ENCODE peak calls at places on chromosomes 2 and 18, in ten cellular contexts. One of them, this sample, is unnamed.

GRCh38 chr2:184187421-184187971 is 410.8 kb upstream of the ZNF804A start:
- DNase-seq in uterus: no peak
- DNase-seq in pancreas: no peak
- DNase-seq in RWPE1: no peak
- DNase-seq in A549: no peak
- DNase-seq in GM23338: no peak
- DNase-seq in esophagus muscularis mucosa: no peak
- DNase-seq in lower lobe of right lung: no peak
- DNase-seq in fibroblast of lung: no peak
- DNase-seq in ovary: no peak
- DNase-seq in this sample: no peak

GRCh38 chr2:179805001-179805400 is 56.4 kb downstream of the ZNF385B start:
- DNase-seq in fibroblast of lung: no peak
- DNase-seq in RWPE1: no peak
- DNase-seq in ovary: no peak
- DNase-seq in esophagus muscularis mucosa: no peak
- DNase-seq in uterus: no peak
- DNase-seq in lower lobe of right lung: no peak
- DNase-seq in pancreas: no peak
- DNase-seq in A549: no peak
- DNase-seq in GM23338: no peak
- DNase-seq in this sample: no peak

GRCh38 chr2:228983700-228984099 is 287.4 kb downstream of the PID1 start:
- DNase-seq in lower lobe of right lung: no peak
- DNase-seq in ovary: no peak
- DNase-seq in A549: no peak
- DNase-seq in RWPE1: no peak
- DNase-seq in GM23338: no peak
- DNase-seq in fibroblast of lung: no peak
- DNase-seq in uterus: no peak
- DNase-seq in esophagus muscularis mucosa: no peak
- DNase-seq in pancreas: no peak
- DNase-seq in this sample: no peak

GRCh38 chr2:214379227-214379626 is 31.6 kb upstream of the VWC2L start:
- DNase-seq in RWPE1: no peak
- DNase-seq in esophagus muscularis mucosa: no peak
- DNase-seq in GM23338: no peak
- DNase-seq in A549: no peak
- DNase-seq in fibroblast of lung: peak; percentile 10
- DNase-seq in ovary: no peak
- DNase-seq in pancreas: no peak
- DNase-seq in lower lobe of right lung: no peak
- DNase-seq in uterus: no peak
- DNase-seq in this sample: no peak

GRCh38 chr2:3319745-3320566 is 57.7 kb downstream of the EIPR1 start:
- DNase-seq in ovary: no peak
- DNase-seq in GM23338: no peak
- DNase-seq in esophagus muscularis mucosa: no peak
- DNase-seq in lower lobe of right lung: peak; percentile 31
- DNase-seq in uterus: no peak
- DNase-seq in RWPE1: no peak
- DNase-seq in A549: no peak
- DNase-seq in fibroblast of lung: no peak
- DNase-seq in pancreas: no peak
- DNase-seq in this sample: no peak

GRCh38 chr2:18047896-18048657 is 169.6 kb downstream of the KCNS3 start:
- DNase-seq in RWPE1: peak; percentile 89
- DNase-seq in ovary: no peak
- DNase-seq in pancreas: no peak
- DNase-seq in A549: peak; percentile 10
- DNase-seq in lower lobe of right lung: no peak
- DNase-seq in fibroblast of lung: peak; percentile 47
- DNase-seq in uterus: no peak
- DNase-seq in esophagus muscularis mucosa: peak; percentile 62
- DNase-seq in GM23338: no peak
- DNase-seq in this sample: no peak

GRCh38 chr18:42525905-42526304 is 570.9 kb downstream of the PIK3C3 start:
- DNase-seq in pancreas: no peak
- DNase-seq in uterus: no peak
- DNase-seq in RWPE1: no peak
- DNase-seq in esophagus muscularis mucosa: no peak
- DNase-seq in GM23338: no peak
- DNase-seq in ovary: no peak
- DNase-seq in fibroblast of lung: peak; percentile 10
- DNase-seq in A549: no peak
- DNase-seq in lower lobe of right lung: no peak
- DNase-seq in this sample: no peak

GRCh38 chr2:171726841-171727460 is 39.7 kb downstream of the DYNC1I2 start:
- DNase-seq in pancreas: no peak
- DNase-seq in A549: no peak
- DNase-seq in ovary: no peak
- DNase-seq in esophagus muscularis mucosa: no peak
- DNase-seq in GM23338: no peak
- DNase-seq in RWPE1: no peak
- DNase-seq in uterus: no peak
- DNase-seq in lower lobe of right lung: no peak
- DNase-seq in fibroblast of lung: peak; percentile 16
- DNase-seq in this sample: no peak

GRCh38 chr2:234745347-234745746 is 206.5 kb upstream of the SH3BP4 start:
- DNase-seq in ovary: no peak
- DNase-seq in pancreas: no peak
- DNase-seq in RWPE1: no peak
- DNase-seq in fibroblast of lung: no peak
- DNase-seq in esophagus muscularis mucosa: peak; percentile 72
- DNase-seq in GM23338: peak; percentile 46
- DNase-seq in lower lobe of right lung: no peak
- DNase-seq in A549: peak; percentile 13
- DNase-seq in uterus: no peak
- DNase-seq in this sample: no peak

GRCh38 chr2:231923951-231924888 is 2.0 kb downstream of the NPPC start:
- DNase-seq in fibroblast of lung: no peak
- DNase-seq in lower lobe of right lung: peak; percentile 33
- DNase-seq in esophagus muscularis mucosa: no peak
- DNase-seq in ovary: no peak
- DNase-seq in pancreas: no peak
- DNase-seq in GM23338: no peak
- DNase-seq in uterus: no peak
- DNase-seq in RWPE1: no peak
- DNase-seq in A549: no peak
- DNase-seq in this sample: peak; percentile 8

GRCh38 chr2:134718956-134719814 is at the start of gene TMEM163:
- DNase-seq in ovary: peak; percentile 21
- DNase-seq in pancreas: peak; percentile 63
- DNase-seq in A549: no peak
- DNase-seq in fibroblast of lung: no peak
- DNase-seq in GM23338: peak; percentile 70
- DNase-seq in uterus: no peak
- DNase-seq in lower lobe of right lung: peak; percentile 56
- DNase-seq in esophagus muscularis mucosa: peak; percentile 84
- DNase-seq in RWPE1: no peak
- DNase-seq in this sample: no peak

GRCh38 chr2:176085861-176086771 is 2.4 kb upstream of the EVX2 start:
- DNase-seq in uterus: no peak
- DNase-seq in ovary: no peak
- DNase-seq in pancreas: no peak
- DNase-seq in esophagus muscularis mucosa: no peak
- DNase-seq in GM23338: peak; percentile 75
- DNase-seq in A549: peak; percentile 55
- DNase-seq in fibroblast of lung: peak; percentile 25
- DNase-seq in lower lobe of right lung: no peak
- DNase-seq in RWPE1: peak; percentile 21
- DNase-seq in this sample: no peak

GRCh38 chr2:176088937-176089842 is 3.3 kb upstream of the HOXD13 start:
- DNase-seq in ovary: no peak
- DNase-seq in uterus: no peak
- DNase-seq in RWPE1: no peak
- DNase-seq in GM23338: no peak
- DNase-seq in lower lobe of right lung: no peak
- DNase-seq in pancreas: no peak
- DNase-seq in esophagus muscularis mucosa: no peak
- DNase-seq in A549: no peak
- DNase-seq in fibroblast of lung: no peak
- DNase-seq in this sample: no peak

GRCh38 chr2:176089843-176090395 is 2.6 kb upstream of the HOXD13 start:
- DNase-seq in RWPE1: no peak
- DNase-seq in pancreas: no peak
- DNase-seq in ovary: no peak
- DNase-seq in fibroblast of lung: no peak
- DNase-seq in GM23338: peak; percentile 13
- DNase-seq in esophagus muscularis mucosa: no peak
- DNase-seq in lower lobe of right lung: no peak
- DNase-seq in uterus: no peak
- DNase-seq in A549: no peak
- DNase-seq in this sample: no peak

GRCh38 chr2:176087330-176088047 is 3.7 kb upstream of the EVX2 start:
- DNase-seq in GM23338: no peak
- DNase-seq in uterus: no peak
- DNase-seq in lower lobe of right lung: no peak
- DNase-seq in A549: no peak
- DNase-seq in RWPE1: no peak
- DNase-seq in fibroblast of lung: no peak
- DNase-seq in pancreas: no peak
- DNase-seq in esophagus muscularis mucosa: no peak
- DNase-seq in ovary: no peak
- DNase-seq in this sample: no peak

DNA sequence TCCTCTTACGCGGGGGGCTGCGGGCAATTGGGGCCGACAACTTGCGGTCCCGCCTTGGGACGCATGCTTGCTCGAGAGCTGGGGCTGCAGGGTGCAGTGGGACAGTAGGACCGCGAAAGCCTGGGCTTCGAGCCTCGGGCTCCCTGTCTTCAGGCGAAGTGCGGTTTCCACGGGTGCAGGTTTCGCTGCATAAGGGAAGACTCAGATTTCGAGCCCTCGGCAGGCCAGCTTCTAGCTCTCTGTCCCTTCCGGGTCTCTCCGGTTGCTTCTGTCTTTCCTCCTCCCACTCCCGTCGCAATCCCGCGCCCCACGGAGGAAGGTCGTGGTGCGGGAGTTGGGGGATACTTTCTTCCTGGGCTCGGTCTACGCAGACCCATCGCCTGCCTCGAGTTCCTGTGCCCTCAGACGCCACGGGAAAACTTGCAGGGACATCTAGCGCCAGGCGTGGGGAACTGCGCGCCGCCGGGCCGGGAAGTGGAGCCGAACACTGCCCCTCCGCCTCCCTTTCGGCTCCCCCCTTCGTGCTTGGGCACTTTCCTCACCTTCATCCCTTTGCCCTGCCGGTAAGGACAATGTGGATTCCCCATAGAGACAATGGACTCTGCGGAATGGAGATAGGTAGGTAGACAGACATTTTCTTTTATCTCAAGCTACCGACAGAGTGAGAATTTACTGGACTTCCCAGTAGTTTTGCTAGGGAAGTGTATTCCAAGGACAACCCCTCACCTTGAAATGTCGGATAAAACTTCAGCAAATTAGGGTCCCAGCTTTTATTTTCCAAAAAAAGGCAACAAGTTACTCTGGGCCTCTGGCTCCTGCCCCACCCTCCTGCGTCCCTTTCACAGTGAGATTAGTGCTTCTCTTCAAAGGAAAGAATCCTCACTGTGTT is 4.2 kb upstream of the HOXD13 start:
- DNase-seq in pancreas: peak; percentile 61
- DNase-seq in ovary: peak; percentile 51
- DNase-seq in A549: peak; percentile 55
- DNase-seq in lower lobe of right lung: peak; percentile 64
- DNase-seq in esophagus muscularis mucosa: no peak
- DNase-seq in uterus: peak; percentile 51
- DNase-seq in RWPE1: peak; percentile 53
- DNase-seq in fibroblast of lung: peak; percentile 34
- DNase-seq in GM23338: peak; percentile 88
- DNase-seq in this sample: peak; percentile 53
- TF ChIP-seq CTCF in pancreas: peak; percentile 74
- TF ChIP-seq CTCF in ovary: peak; percentile 44
- TF ChIP-seq CTCF in A549: peak; percentile 64
- TF ChIP-seq CTCF in lower lobe of right lung: peak; percentile 73
- TF ChIP-seq CTCF in esophagus muscularis mucosa: peak; percentile 84
- TF ChIP-seq CTCF in uterus: peak; percentile 58
- TF ChIP-seq CTCF in RWPE1: peak; percentile 95
- TF ChIP-seq CTCF in fibroblast of lung: peak; percentile 79
- TF ChIP-seq CTCF in GM23338: peak; percentile 66
- TF ChIP-seq CTCF in this sample: peak; percentile 82

GRCh38 chr18:48892146-48892855 is 58.5 kb downstream of the SMAD7 start:
- DNase-seq in uterus: no peak
- DNase-seq in pancreas: no peak
- DNase-seq in fibroblast of lung: no peak
- DNase-seq in GM23338: no peak
- DNase-seq in esophagus muscularis mucosa: no peak
- DNase-seq in RWPE1: no peak
- DNase-seq in lower lobe of right lung: no peak
- DNase-seq in A549: no peak
- DNase-seq in ovary: peak; percentile 21
- DNase-seq in this sample: no peak
- H3K27ac ChIP-seq in uterus: no peak overlapping the region
- H3K27ac ChIP-seq in pancreas: no peak overlapping the region
- H3K27ac ChIP-seq in fibroblast of lung: no peak overlapping the region
- H3K27ac ChIP-seq in GM23338: no peak overlapping the region
- H3K27ac ChIP-seq in esophagus muscularis mucosa: no peak overlapping the region
- H3K27ac ChIP-seq in RWPE1: peak overlapping the region; percentile 67
- H3K27ac ChIP-seq in lower lobe of right lung: no peak overlapping the region
- H3K27ac ChIP-seq in A549: no peak overlapping the region
- H3K27ac ChIP-seq in ovary: no peak overlapping the region
- H3K27ac ChIP-seq in this sample: no peak overlapping the region

DNA sequence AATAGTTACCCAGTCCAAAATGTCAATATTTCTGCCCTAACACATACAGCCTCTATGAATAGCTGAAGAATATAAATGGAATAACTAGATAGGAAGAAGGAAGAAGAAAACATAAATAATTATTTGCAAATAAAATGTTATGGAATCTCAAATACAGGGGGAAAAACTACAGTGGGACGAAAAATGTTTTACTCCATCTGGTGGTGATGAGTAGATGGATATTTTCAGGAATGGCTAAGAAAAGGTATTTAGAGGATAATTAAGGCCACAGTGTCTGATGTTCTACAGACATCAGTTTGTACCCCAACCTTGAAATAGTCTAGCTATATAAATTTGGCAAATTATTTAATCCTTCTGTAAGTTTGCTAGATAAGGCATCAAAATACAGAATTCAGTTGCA is 178.1 kb upstream of the FSHR start:
- DNase-seq in lower lobe of right lung: no peak
- DNase-seq in GM23338: peak; percentile 20
- DNase-seq in RWPE1: no peak
- DNase-seq in uterus: no peak
- DNase-seq in fibroblast of lung: no peak
- DNase-seq in esophagus muscularis mucosa: no peak
- DNase-seq in pancreas: no peak
- DNase-seq in A549: no peak
- DNase-seq in ovary: no peak
- DNase-seq in this sample: no peak
- TF ChIP-seq CTCF in lower lobe of right lung: no peak
- TF ChIP-seq CTCF in GM23338: no peak
- TF ChIP-seq CTCF in RWPE1: no peak
- TF ChIP-seq CTCF in uterus: no peak
- TF ChIP-seq CTCF in fibroblast of lung: no peak
- TF ChIP-seq CTCF in esophagus muscularis mucosa: peak; percentile 14
- TF ChIP-seq CTCF in pancreas: no peak
- TF ChIP-seq CTCF in A549: no peak
- TF ChIP-seq CTCF in ovary: no peak
- TF ChIP-seq CTCF in this sample: peak; percentile 38

DNA sequence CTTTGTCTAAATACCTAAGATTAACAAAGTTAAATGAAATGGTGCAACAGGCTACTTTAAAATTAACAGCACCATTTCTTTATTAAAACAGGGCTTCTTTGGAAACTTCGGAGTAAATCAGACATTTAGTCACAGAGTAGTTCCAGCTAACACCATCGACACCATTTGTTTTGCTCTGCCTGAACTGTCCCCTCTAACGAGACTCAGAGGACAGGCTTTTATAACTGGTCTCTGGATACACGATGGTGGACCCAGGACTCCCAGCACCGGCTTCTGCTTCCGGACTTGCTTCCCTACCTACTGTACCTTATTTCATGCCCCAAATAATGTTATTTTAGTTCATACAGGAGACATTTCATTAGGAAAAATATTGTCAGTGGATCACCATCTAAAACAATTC is 252.1 kb downstream of the XIRP2 start:
- DNase-seq in esophagus muscularis mucosa: no peak
- DNase-seq in GM23338: no peak
- DNase-seq in RWPE1: no peak
- DNase-seq in pancreas: no peak
- DNase-seq in ovary: no peak
- DNase-seq in lower lobe of right lung: no peak
- DNase-seq in fibroblast of lung: no peak
- DNase-seq in uterus: no peak
- DNase-seq in A549: no peak
- DNase-seq in this sample: no peak
- H3K27ac ChIP-seq in esophagus muscularis mucosa: no peak overlapping the region
- H3K27ac ChIP-seq in GM23338: no peak overlapping the region
- H3K27ac ChIP-seq in RWPE1: no peak overlapping the region
- H3K27ac ChIP-seq in pancreas: peak overlapping the region; percentile 12
- H3K27ac ChIP-seq in ovary: no peak overlapping the region
- H3K27ac ChIP-seq in lower lobe of right lung: no peak overlapping the region
- H3K27ac ChIP-seq in fibroblast of lung: peak overlapping the region; percentile 71
- H3K27ac ChIP-seq in uterus: no peak overlapping the region
- H3K27ac ChIP-seq in A549: no peak overlapping the region
- H3K27ac ChIP-seq in this sample: peak overlapping the region; percentile 64